ENCODE peak calls at places on chromosomes 7 and 10, in five cellular contexts. One of them, this sample, is unnamed.

GRCh38 chr10:92328999-92329398 is 38.0 kb downstream of the MARCHF5 start:
- DNase-seq in activated naive CD4-positive, alpha-beta T cell: no peak
- DNase-seq in body of pancreas: no peak
- DNase-seq in brain microvascular endothelial cell: no peak
- DNase-seq in activated naive CD8-positive, alpha-beta T cell treated with anti-CD3 and anti-CD28 coated beads, Interleukin-2, amount 50 U/mL, for 24 hours: no peak
- DNase-seq in this sample: no peak

GRCh38 chr10:114279886-114280644 is 41.0 kb downstream of the VWA2 start:
- DNase-seq in activated naive CD4-positive, alpha-beta T cell: no peak
- DNase-seq in body of pancreas: no peak
- DNase-seq in brain microvascular endothelial cell: no peak
- DNase-seq in activated naive CD8-positive, alpha-beta T cell treated with anti-CD3 and anti-CD28 coated beads, Interleukin-2, amount 50 U/mL, for 24 hours: no peak
- DNase-seq in this sample: no peak

GRCh38 chr10:58714436-58714835 is 201.8 kb downstream of the BICC1 start:
- DNase-seq in activated naive CD4-positive, alpha-beta T cell: no peak
- DNase-seq in body of pancreas: no peak
- DNase-seq in brain microvascular endothelial cell: no peak
- DNase-seq in activated naive CD8-positive, alpha-beta T cell treated with anti-CD3 and anti-CD28 coated beads, Interleukin-2, amount 50 U/mL, for 24 hours: no peak
- DNase-seq in this sample: no peak

GRCh38 chr7:147547252-147547897 is 1043.2 kb upstream of the C7orf33 start:
- DNase-seq in activated naive CD4-positive, alpha-beta T cell: no peak
- DNase-seq in body of pancreas: peak
- DNase-seq in brain microvascular endothelial cell: no peak
- DNase-seq in activated naive CD8-positive, alpha-beta T cell treated with anti-CD3 and anti-CD28 coated beads, Interleukin-2, amount 50 U/mL, for 24 hours: peak
- DNase-seq in this sample: no peak

GRCh38 chr7:48832303-48832845 is 92.0 kb upstream of the CDC14C start:
- DNase-seq in activated naive CD4-positive, alpha-beta T cell: no peak
- DNase-seq in body of pancreas: no peak
- DNase-seq in brain microvascular endothelial cell: no peak
- DNase-seq in activated naive CD8-positive, alpha-beta T cell treated with anti-CD3 and anti-CD28 coated beads, Interleukin-2, amount 50 U/mL, for 24 hours: no peak
- DNase-seq in this sample: no peak

GRCh38 chr7:151306374-151306773 is 35.2 kb upstream of the NUB1 start:
- DNase-seq in activated naive CD4-positive, alpha-beta T cell: no peak
- DNase-seq in body of pancreas: no peak
- DNase-seq in brain microvascular endothelial cell: no peak
- DNase-seq in activated naive CD8-positive, alpha-beta T cell treated with anti-CD3 and anti-CD28 coated beads, Interleukin-2, amount 50 U/mL, for 24 hours: no peak
- DNase-seq in this sample: no peak

GRCh38 chr10:7484456-7485266 is 73.8 kb upstream of the SFMBT2 start:
- DNase-seq in activated naive CD4-positive, alpha-beta T cell: no peak
- DNase-seq in body of pancreas: no peak
- DNase-seq in brain microvascular endothelial cell: no peak
- DNase-seq in activated naive CD8-positive, alpha-beta T cell treated with anti-CD3 and anti-CD28 coated beads, Interleukin-2, amount 50 U/mL, for 24 hours: peak
- DNase-seq in this sample: no peak

GRCh38 chr10:106436123-106436740 is 728.3 kb downstream of the SORCS1 start:
- DNase-seq in activated naive CD4-positive, alpha-beta T cell: no peak
- DNase-seq in body of pancreas: no peak
- DNase-seq in brain microvascular endothelial cell: no peak
- DNase-seq in activated naive CD8-positive, alpha-beta T cell treated with anti-CD3 and anti-CD28 coated beads, Interleukin-2, amount 50 U/mL, for 24 hours: no peak
- DNase-seq in this sample: no peak

GRCh38 chr7:47724335-47724982 is 142.5 kb upstream of the TNS3 start:
- DNase-seq in activated naive CD4-positive, alpha-beta T cell: no peak
- DNase-seq in body of pancreas: no peak
- DNase-seq in brain microvascular endothelial cell: peak
- DNase-seq in activated naive CD8-positive, alpha-beta T cell treated with anti-CD3 and anti-CD28 coated beads, Interleukin-2, amount 50 U/mL, for 24 hours: no peak
- DNase-seq in this sample: peak

GRCh38 chr10:124152781-124153600 is 59.6 kb upstream of the CHST15 start:
- DNase-seq in activated naive CD4-positive, alpha-beta T cell: no peak
- DNase-seq in body of pancreas: peak
- DNase-seq in brain microvascular endothelial cell: peak
- DNase-seq in activated naive CD8-positive, alpha-beta T cell treated with anti-CD3 and anti-CD28 coated beads, Interleukin-2, amount 50 U/mL, for 24 hours: peak
- DNase-seq in this sample: peak

GRCh38 chr7:36440880-36441279 is 51.2 kb downstream of the ANLN start:
- DNase-seq in activated naive CD4-positive, alpha-beta T cell: no peak
- DNase-seq in body of pancreas: no peak
- DNase-seq in brain microvascular endothelial cell: no peak
- DNase-seq in activated naive CD8-positive, alpha-beta T cell treated with anti-CD3 and anti-CD28 coated beads, Interleukin-2, amount 50 U/mL, for 24 hours: no peak
- DNase-seq in this sample: peak

GRCh38 chr10:128480601-128481000 is 354.4 kb upstream of the MKI67 start:
- DNase-seq in activated naive CD4-positive, alpha-beta T cell: no peak
- DNase-seq in body of pancreas: no peak
- DNase-seq in brain microvascular endothelial cell: no peak
- DNase-seq in activated naive CD8-positive, alpha-beta T cell treated with anti-CD3 and anti-CD28 coated beads, Interleukin-2, amount 50 U/mL, for 24 hours: no peak
- DNase-seq in this sample: no peak

GRCh38 chr7:138542183-138542582 is 82.1 kb downstream of the TRIM24 start:
- DNase-seq in activated naive CD4-positive, alpha-beta T cell: no peak
- DNase-seq in body of pancreas: no peak
- DNase-seq in brain microvascular endothelial cell: no peak
- DNase-seq in activated naive CD8-positive, alpha-beta T cell treated with anti-CD3 and anti-CD28 coated beads, Interleukin-2, amount 50 U/mL, for 24 hours: no peak
- DNase-seq in this sample: no peak

GRCh38 chr7:76282344-76283253 is 19.9 kb upstream of the HSPB1 start:
- DNase-seq in activated naive CD4-positive, alpha-beta T cell: no peak
- DNase-seq in body of pancreas: peak
- DNase-seq in brain microvascular endothelial cell: no peak
- DNase-seq in activated naive CD8-positive, alpha-beta T cell treated with anti-CD3 and anti-CD28 coated beads, Interleukin-2, amount 50 U/mL, for 24 hours: no peak
- DNase-seq in this sample: no peak

GRCh38 chr10:83917519-83918506 is 221.5 kb upstream of the GHITM start:
- DNase-seq in activated naive CD4-positive, alpha-beta T cell: no peak
- DNase-seq in body of pancreas: peak
- DNase-seq in brain microvascular endothelial cell: no peak
- DNase-seq in activated naive CD8-positive, alpha-beta T cell treated with anti-CD3 and anti-CD28 coated beads, Interleukin-2, amount 50 U/mL, for 24 hours: peak
- DNase-seq in this sample: no peak

GRCh38 chr10:82358486-82359097 is 483.6 kb downstream of the NRG3 start:
- DNase-seq in activated naive CD4-positive, alpha-beta T cell: no peak
- DNase-seq in body of pancreas: no peak
- DNase-seq in brain microvascular endothelial cell: no peak
- DNase-seq in activated naive CD8-positive, alpha-beta T cell treated with anti-CD3 and anti-CD28 coated beads, Interleukin-2, amount 50 U/mL, for 24 hours: no peak
- DNase-seq in this sample: peak

GRCh38 chr7:44288811-44289340 is 36.5 kb downstream of the CAMK2B start:
- DNase-seq in activated naive CD4-positive, alpha-beta T cell: no peak
- DNase-seq in body of pancreas: peak
- DNase-seq in brain microvascular endothelial cell: no peak
- DNase-seq in activated naive CD8-positive, alpha-beta T cell treated with anti-CD3 and anti-CD28 coated beads, Interleukin-2, amount 50 U/mL, for 24 hours: no peak
- DNase-seq in this sample: no peak

GRCh38 chr7:28005848-28006233 is 174.8 kb downstream of the JAZF1 start:
- DNase-seq in activated naive CD4-positive, alpha-beta T cell: no peak
- DNase-seq in body of pancreas: no peak
- DNase-seq in brain microvascular endothelial cell: no peak
- DNase-seq in activated naive CD8-positive, alpha-beta T cell treated with anti-CD3 and anti-CD28 coated beads, Interleukin-2, amount 50 U/mL, for 24 hours: no peak
- DNase-seq in this sample: no peak

GRCh38 chr7:141511370-141512335 is 39.6 kb upstream of the AGK start:
- DNase-seq in activated naive CD4-positive, alpha-beta T cell: no peak
- DNase-seq in body of pancreas: peak
- DNase-seq in brain microvascular endothelial cell: no peak
- DNase-seq in activated naive CD8-positive, alpha-beta T cell treated with anti-CD3 and anti-CD28 coated beads, Interleukin-2, amount 50 U/mL, for 24 hours: peak
- DNase-seq in this sample: no peak

GRCh38 chr10:127687548-127687947 is 49.4 kb upstream of the FOXI2 start:
- DNase-seq in activated naive CD4-positive, alpha-beta T cell: no peak
- DNase-seq in body of pancreas: no peak
- DNase-seq in brain microvascular endothelial cell: no peak
- DNase-seq in activated naive CD8-positive, alpha-beta T cell treated with anti-CD3 and anti-CD28 coated beads, Interleukin-2, amount 50 U/mL, for 24 hours: no peak
- DNase-seq in this sample: no peak

GRCh38 chr7:12686894-12687212 is 580 bp upstream of the ARL4A start:
- DNase-seq in activated naive CD4-positive, alpha-beta T cell: no peak
- DNase-seq in body of pancreas: no peak
- DNase-seq in brain microvascular endothelial cell: no peak
- DNase-seq in activated naive CD8-positive, alpha-beta T cell treated with anti-CD3 and anti-CD28 coated beads, Interleukin-2, amount 50 U/mL, for 24 hours: no peak
- DNase-seq in this sample: no peak

GRCh38 chr7:618539-619355 is 99.1 kb upstream of the PDGFA start:
- DNase-seq in activated naive CD4-positive, alpha-beta T cell: no peak
- DNase-seq in body of pancreas: no peak
- DNase-seq in brain microvascular endothelial cell: no peak
- DNase-seq in activated naive CD8-positive, alpha-beta T cell treated with anti-CD3 and anti-CD28 coated beads, Interleukin-2, amount 50 U/mL, for 24 hours: peak
- DNase-seq in this sample: no peak

GRCh38 chr10:75350791-75351190 is 50.8 kb downstream of the ZNF503 start:
- DNase-seq in activated naive CD4-positive, alpha-beta T cell: no peak
- DNase-seq in body of pancreas: no peak
- DNase-seq in brain microvascular endothelial cell: peak
- DNase-seq in activated naive CD8-positive, alpha-beta T cell treated with anti-CD3 and anti-CD28 coated beads, Interleukin-2, amount 50 U/mL, for 24 hours: no peak
- DNase-seq in this sample: peak

GRCh38 chr7:73706122-73707044 is 13.1 kb downstream of the STX1A start:
- DNase-seq in activated naive CD4-positive, alpha-beta T cell: no peak
- DNase-seq in body of pancreas: no peak
- DNase-seq in brain microvascular endothelial cell: peak
- DNase-seq in activated naive CD8-positive, alpha-beta T cell treated with anti-CD3 and anti-CD28 coated beads, Interleukin-2, amount 50 U/mL, for 24 hours: peak
- DNase-seq in this sample: no peak

GRCh38 chr7:144941127-144941526 is 105.3 kb upstream of the TPK1 start:
- DNase-seq in activated naive CD4-positive, alpha-beta T cell: no peak
- DNase-seq in body of pancreas: no peak
- DNase-seq in brain microvascular endothelial cell: no peak
- DNase-seq in activated naive CD8-positive, alpha-beta T cell treated with anti-CD3 and anti-CD28 coated beads, Interleukin-2, amount 50 U/mL, for 24 hours: no peak
- DNase-seq in this sample: no peak

GRCh38 chr10:132611986-132612385 is 74.4 kb downstream of the INPP5A start:
- DNase-seq in activated naive CD4-positive, alpha-beta T cell: no peak
- DNase-seq in body of pancreas: peak
- DNase-seq in brain microvascular endothelial cell: no peak
- DNase-seq in activated naive CD8-positive, alpha-beta T cell treated with anti-CD3 and anti-CD28 coated beads, Interleukin-2, amount 50 U/mL, for 24 hours: no peak
- DNase-seq in this sample: no peak

GRCh38 chr10:77274046-77274795 is 363.4 kb downstream of the KCNMA1 start:
- DNase-seq in activated naive CD4-positive, alpha-beta T cell: no peak
- DNase-seq in body of pancreas: no peak
- DNase-seq in brain microvascular endothelial cell: peak
- DNase-seq in activated naive CD8-positive, alpha-beta T cell treated with anti-CD3 and anti-CD28 coated beads, Interleukin-2, amount 50 U/mL, for 24 hours: no peak
- DNase-seq in this sample: no peak

GRCh38 chr7:87341441-87341840 is 4.0 kb upstream of the CROT start:
- DNase-seq in activated naive CD4-positive, alpha-beta T cell: no peak
- DNase-seq in body of pancreas: no peak
- DNase-seq in brain microvascular endothelial cell: no peak
- DNase-seq in activated naive CD8-positive, alpha-beta T cell treated with anti-CD3 and anti-CD28 coated beads, Interleukin-2, amount 50 U/mL, for 24 hours: no peak
- DNase-seq in this sample: no peak

GRCh38 chr10:32059472-32059871 is 3.2 kb upstream of the KIF5B start:
- DNase-seq in activated naive CD4-positive, alpha-beta T cell: no peak
- DNase-seq in body of pancreas: no peak
- DNase-seq in brain microvascular endothelial cell: no peak
- DNase-seq in activated naive CD8-positive, alpha-beta T cell treated with anti-CD3 and anti-CD28 coated beads, Interleukin-2, amount 50 U/mL, for 24 hours: no peak
- DNase-seq in this sample: no peak

GRCh38 chr10:15879663-15880062 is 19.4 kb upstream of the MINDY3 start:
- DNase-seq in activated naive CD4-positive, alpha-beta T cell: no peak
- DNase-seq in body of pancreas: no peak
- DNase-seq in brain microvascular endothelial cell: no peak
- DNase-seq in activated naive CD8-positive, alpha-beta T cell treated with anti-CD3 and anti-CD28 coated beads, Interleukin-2, amount 50 U/mL, for 24 hours: no peak
- DNase-seq in this sample: no peak

GRCh38 chr10:1070939-1071338 is 14.8 kb downstream of the WDR37 start:
- DNase-seq in activated naive CD4-positive, alpha-beta T cell: no peak
- DNase-seq in body of pancreas: no peak
- DNase-seq in brain microvascular endothelial cell: peak
- DNase-seq in activated naive CD8-positive, alpha-beta T cell treated with anti-CD3 and anti-CD28 coated beads, Interleukin-2, amount 50 U/mL, for 24 hours: no peak
- DNase-seq in this sample: no peak

GRCh38 chr7:143229054-143229790 is 7.4 kb downstream of the TAS2R40 start:
- DNase-seq in activated naive CD4-positive, alpha-beta T cell: no peak
- DNase-seq in body of pancreas: no peak
- DNase-seq in brain microvascular endothelial cell: no peak
- DNase-seq in activated naive CD8-positive, alpha-beta T cell treated with anti-CD3 and anti-CD28 coated beads, Interleukin-2, amount 50 U/mL, for 24 hours: no peak
- DNase-seq in this sample: no peak

GRCh38 chr7:130957140-130957513 is 223.1 kb upstream of the KLF14 start:
- DNase-seq in activated naive CD4-positive, alpha-beta T cell: no peak
- DNase-seq in body of pancreas: no peak
- DNase-seq in brain microvascular endothelial cell: no peak
- DNase-seq in activated naive CD8-positive, alpha-beta T cell treated with anti-CD3 and anti-CD28 coated beads, Interleukin-2, amount 50 U/mL, for 24 hours: no peak
- DNase-seq in this sample: no peak

GRCh38 chr10:5910323-5911100 is 20.5 kb downstream of the FBH1 start:
- DNase-seq in activated naive CD4-positive, alpha-beta T cell: no peak
- DNase-seq in body of pancreas: no peak
- DNase-seq in brain microvascular endothelial cell: no peak
- DNase-seq in activated naive CD8-positive, alpha-beta T cell treated with anti-CD3 and anti-CD28 coated beads, Interleukin-2, amount 50 U/mL, for 24 hours: no peak
- DNase-seq in this sample: no peak

GRCh38 chr10:34405611-34406462 is 409.3 kb downstream of the PARD3 start:
- DNase-seq in activated naive CD4-positive, alpha-beta T cell: no peak
- DNase-seq in body of pancreas: no peak
- DNase-seq in brain microvascular endothelial cell: no peak
- DNase-seq in activated naive CD8-positive, alpha-beta T cell treated with anti-CD3 and anti-CD28 coated beads, Interleukin-2, amount 50 U/mL, for 24 hours: no peak
- DNase-seq in this sample: no peak

GRCh38 chr7:157276731-157277562 is 59.9 kb upstream of the DNAJB6 start:
- DNase-seq in activated naive CD4-positive, alpha-beta T cell: no peak
- DNase-seq in body of pancreas: no peak
- DNase-seq in brain microvascular endothelial cell: peak
- DNase-seq in activated naive CD8-positive, alpha-beta T cell treated with anti-CD3 and anti-CD28 coated beads, Interleukin-2, amount 50 U/mL, for 24 hours: no peak
- DNase-seq in this sample: peak

GRCh38 chr7:68542831-68543230 is 1055.4 kb upstream of the AUTS2 start:
- DNase-seq in activated naive CD4-positive, alpha-beta T cell: no peak
- DNase-seq in body of pancreas: no peak
- DNase-seq in brain microvascular endothelial cell: no peak
- DNase-seq in activated naive CD8-positive, alpha-beta T cell treated with anti-CD3 and anti-CD28 coated beads, Interleukin-2, amount 50 U/mL, for 24 hours: no peak
- DNase-seq in this sample: no peak

GRCh38 chr10:32190890-32191491 is 134.8 kb upstream of the KIF5B start:
- DNase-seq in activated naive CD4-positive, alpha-beta T cell: no peak
- DNase-seq in body of pancreas: no peak
- DNase-seq in brain microvascular endothelial cell: no peak
- DNase-seq in activated naive CD8-positive, alpha-beta T cell treated with anti-CD3 and anti-CD28 coated beads, Interleukin-2, amount 50 U/mL, for 24 hours: no peak
- DNase-seq in this sample: no peak

GRCh38 chr7:139999516-139999915 is 63.2 kb downstream of the PARP12 start:
- DNase-seq in activated naive CD4-positive, alpha-beta T cell: no peak
- DNase-seq in body of pancreas: no peak
- DNase-seq in brain microvascular endothelial cell: no peak
- DNase-seq in activated naive CD8-positive, alpha-beta T cell treated with anti-CD3 and anti-CD28 coated beads, Interleukin-2, amount 50 U/mL, for 24 hours: no peak
- DNase-seq in this sample: no peak

GRCh38 chr7:142383826-142384507 is 126.1 kb upstream of the PRSS58 start:
- DNase-seq in activated naive CD4-positive, alpha-beta T cell: no peak
- DNase-seq in body of pancreas: no peak
- DNase-seq in brain microvascular endothelial cell: no peak
- DNase-seq in activated naive CD8-positive, alpha-beta T cell treated with anti-CD3 and anti-CD28 coated beads, Interleukin-2, amount 50 U/mL, for 24 hours: peak
- DNase-seq in this sample: no peak

This sample was measured in hepatic stellate cell.